ENCODE peak calls at places on chromosomes 2 and 18, in four cellular contexts. T is HepG2, H is SK-N-SH, N is K562. C is an unnamed sample.

GRCh38 chr2:187993516-187993915 is 298.2 kb upstream of the GULP1 start:
- DNase-seq in T (no peak), H (no peak), N (no peak), C (no peak)

GRCh38 chr2:10575566-10576300 is 114.0 kb downstream of the NOL10 start:
- DNase-seq in T (no peak), H (no peak), N (no peak), C (no peak)

GRCh38 chr2:10620481-10620880 is 69.3 kb downstream of the NOL10 start:
- DNase-seq in T (no peak), H (no peak), N (no peak), C (no peak)

GRCh38 chr2:111910609-111911277 is 12.3 kb downstream of the MERTK start:
- DNase-seq in T (no peak), H (no peak), N (no peak), C (no peak)

GRCh38 chr18:36850527-36851201 is 21.7 kb downstream of the KIAA1328 start:
- DNase-seq in T (peak), H (no peak), N (no peak), C (no peak)

GRCh38 chr18:62682396-62682795 is 32.9 kb upstream of the PHLPP1 start:
- DNase-seq in T (no peak), H (no peak), N (no peak), C (no peak)

GRCh38 chr2:7867858-7868257 is 814.0 kb upstream of the ID2 start:
- DNase-seq in T (no peak), H (no peak), N (no peak), C (no peak)

GRCh38 chr2:10267036-10267435 is 35.7 kb upstream of the HPCAL1 start:
- DNase-seq in T (no peak), H (no peak), N (no peak), C (no peak)

GRCh38 chr2:187013058-187013457 is 164.1 kb upstream of the ZSWIM2 start:
- DNase-seq in T (no peak), H (no peak), N (no peak), C (no peak)

GRCh38 chr2:156489750-156490466 is 53.7 kb downstream of the GPD2 start:
- DNase-seq in T (no peak), H (no peak), N (no peak), C (no peak)

GRCh38 chr18:60936101-60936500 is 397.1 kb upstream of the CDH20 start:
- DNase-seq in T (no peak), H (no peak), N (no peak), C (no peak)

GRCh38 chr2:130393318-130393910 is 37.6 kb downstream of the PTPN18 start:
- DNase-seq in T (no peak), H (no peak), N (no peak), C (no peak)

GRCh38 chr2:128449226-128450061 is 130.8 kb upstream of the HS6ST1 start:
- DNase-seq in T (no peak), H (peak), N (no peak), C (no peak)

GRCh38 chr18:6096747-6097146 is 201.4 kb upstream of the TMEM200C start:
- DNase-seq in T (no peak), H (no peak), N (no peak), C (no peak)

GRCh38 chr2:128602038-128602698 is 283.5 kb upstream of the HS6ST1 start:
- DNase-seq in T (no peak), H (no peak), N (no peak), C (no peak)

GRCh38 chr18:63936156-63936931 is 12.8 kb upstream of the HMSD start:
- DNase-seq in T (peak), H (peak), N (peak), C (peak)

GRCh38 chr2:27860111-27860510 is 30.1 kb downstream of the RBKS start:
- DNase-seq in T (no peak), H (no peak), N (no peak), C (no peak)

GRCh38 chr18:1020731-1021344 is 116.2 kb downstream of the ADCYAP1 start:
- DNase-seq in T (no peak), H (no peak), N (no peak), C (no peak)

GRCh38 chr2:105104208-105104731 is 66.4 kb downstream of the MRPS9 start:
- DNase-seq in T (no peak), H (no peak), N (no peak), C (no peak)

GRCh38 chr2:190382851-190383250 is 25.3 kb upstream of the MFSD6 start:
- DNase-seq in T (peak), H (peak), N (peak), C (peak)

GRCh38 chr2:172285010-172285621 is 142.3 kb upstream of the ITGA6 start:
- DNase-seq in T (no peak), H (no peak), N (no peak), C (peak)

GRCh38 chr2:172698041-172698863 is 37.4 kb upstream of the RAPGEF4 start:
- DNase-seq in T (no peak), H (no peak), N (no peak), C (no peak)

GRCh38 chr2:220512419-220512818 is 885.0 kb downstream of the SLC4A3 start:
- DNase-seq in T (no peak), H (no peak), N (no peak), C (no peak)

GRCh38 chr2:122663737-122664136 is 908.3 kb downstream of the TSN start:
- DNase-seq in T (no peak), H (peak), N (no peak), C (no peak)

GRCh38 chr2:164675027-164675426 is 53.7 kb upstream of the GRB14 start:
- DNase-seq in T (peak), H (no peak), N (no peak), C (no peak)

GRCh38 chr18:3784949-3785348 is 335.0 kb downstream of the TGIF1 start:
- DNase-seq in T (no peak), H (no peak), N (no peak), C (no peak)

GRCh38 chr2:240572141-240573031 is 4.1 kb downstream of the RNPEPL1 start:
- DNase-seq in T (no peak), H (no peak), N (no peak), C (no peak)

GRCh38 chr2:888211-888801 is 62.3 kb upstream of the SNTG2 start:
- DNase-seq in T (no peak), H (no peak), N (no peak), C (no peak)

GRCh38 chr2:33785201-33786106 is 186.4 kb upstream of the FAM98A start:
- DNase-seq in T (no peak), H (no peak), N (no peak), C (no peak)

GRCh38 chr2:115771516-115771915 is 1329.1 kb downstream of the DPP10 start:
- DNase-seq in T (no peak), H (no peak), N (no peak), C (no peak)

GRCh38 chr2:239380831-239381708 is 19.8 kb downstream of the HDAC4 start:
- DNase-seq in T (no peak), H (no peak), N (no peak), C (no peak)

GRCh38 chr2:127416486-127417001 is 1.7 kb upstream of the PROC start:
- DNase-seq in T (no peak), H (no peak), N (no peak), C (no peak)

GRCh38 chr2:37566517-37566961 is 104.9 kb downstream of the CDC42EP3 start:
- DNase-seq in T (no peak), H (no peak), N (no peak), C (no peak)

GRCh38 chr2:98654702-98655488 is 46.5 kb downstream of the UNC50 start:
- DNase-seq in T (no peak), H (peak), N (no peak), C (no peak)

GRCh38 chr2:15674637-15675455 is 83.2 kb downstream of the DDX1 start:
- DNase-seq in T (no peak), H (no peak), N (no peak), C (no peak)

GRCh38 chr18:70645971-70646370 is 357.1 kb downstream of the SOCS6 start:
- DNase-seq in T (no peak), H (no peak), N (no peak), C (no peak)

GRCh38 chr2:176158855-176159677 is 2.0 kb downstream of the HOXD3 start:
- DNase-seq in T (no peak), H (peak), N (no peak), C (no peak)

GRCh38 chr2:70995227-70995729 is 605 bp upstream of the TEX261 start:
- DNase-seq in T (peak), H (peak), N (peak), C (no peak)

GRCh38 chr2:206418968-206419367 is 24.4 kb upstream of the ADAM23 start:
- DNase-seq in T (no peak), H (no peak), N (no peak), C (no peak)

GRCh38 chr2:203873921-203874631 is 6.5 kb downstream of the CTLA4 start:
- DNase-seq in T (no peak), H (no peak), N (no peak), C (peak)

GRCh38 chr2:238079874-238080327 is 19.1 kb downstream of the SCLY start:
- DNase-seq in T (peak), H (no peak), N (no peak), C (no peak)

GRCh38 chr2:238080518-238080917 is 19.6 kb upstream of the ESPNL start:
- DNase-seq in T (no peak), H (no peak), N (no peak), C (no peak)

GRCh38 chr2:238081561-238081960 is 18.6 kb upstream of the ESPNL start:
- DNase-seq in T (no peak), H (no peak), N (no peak), C (no peak)

GRCh38 chr2:238082151-238082550 is 18.0 kb upstream of the ESPNL start:
- DNase-seq in T (no peak), H (no peak), N (no peak), C (no peak)

DNA sequence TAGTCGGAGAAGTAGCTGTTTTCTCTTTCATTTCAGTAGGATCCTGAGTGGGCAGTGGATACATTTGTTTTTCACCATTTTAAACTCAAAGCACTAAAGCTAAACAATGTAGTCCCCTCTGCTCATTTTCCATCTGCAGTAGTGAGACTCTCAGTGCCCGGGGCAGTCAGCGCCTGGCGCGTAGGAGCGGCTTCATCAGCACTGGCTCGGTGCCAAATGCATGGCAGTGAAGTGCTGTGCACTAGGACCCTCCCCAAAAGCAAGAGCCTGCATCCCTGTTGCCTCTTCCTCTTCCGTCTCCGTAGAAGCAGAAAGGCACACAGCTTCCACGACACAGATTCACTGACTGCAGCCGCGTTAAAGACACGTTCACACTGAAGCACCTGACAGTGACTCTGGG is 19.0 kb upstream of the ESPNL start:
- DNase-seq in T (no peak), H (peak), N (no peak), C (no peak)
- TF ChIP-seq YY1 in T (no peak), H (no peak), N (no peak), C (no peak)

GRCh38 chr2:237474931-237475703 is 11.9 kb upstream of the MLPH start:
- DNase-seq in T (peak), H (peak), N (peak), C (peak)

GRCh38 chr2:237474511-237474911 is 12.5 kb upstream of the MLPH start:
- DNase-seq in T (no peak), H (peak), N (no peak), C (no peak)

GRCh38 chr2:237473474-237474453 is 13.3 kb upstream of the MLPH start:
- DNase-seq in T (no peak), H (no peak), N (no peak), C (no peak)

GRCh38 chr2:237478095-237478494 is 9.0 kb upstream of the MLPH start:
- DNase-seq in T (no peak), H (no peak), N (no peak), C (no peak)

DNA sequence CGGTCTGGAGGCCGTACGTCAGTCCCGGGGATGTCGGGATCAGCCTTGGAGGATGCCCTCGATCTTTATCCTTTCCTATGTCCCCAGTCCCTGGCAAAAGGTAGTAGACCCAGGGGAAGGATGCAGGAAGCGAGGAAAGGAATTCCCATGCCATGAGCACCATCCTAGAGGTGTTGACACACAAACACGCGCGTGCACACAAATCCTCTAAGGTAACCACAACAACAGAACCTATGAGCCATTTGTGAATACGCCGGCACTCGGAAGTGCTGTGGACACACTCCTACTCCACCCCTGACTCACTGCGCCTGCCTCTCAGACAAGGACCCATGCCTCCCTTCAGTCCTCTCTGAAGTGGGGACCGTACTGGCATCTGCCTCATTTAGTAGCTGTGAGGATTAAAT is 11.3 kb upstream of the MLPH start:
- DNase-seq in T (no peak), H (no peak), N (peak), C (no peak)
- TF ChIP-seq YY1 in T (no peak), H (no peak), N (no peak), C (no peak)

DNA sequence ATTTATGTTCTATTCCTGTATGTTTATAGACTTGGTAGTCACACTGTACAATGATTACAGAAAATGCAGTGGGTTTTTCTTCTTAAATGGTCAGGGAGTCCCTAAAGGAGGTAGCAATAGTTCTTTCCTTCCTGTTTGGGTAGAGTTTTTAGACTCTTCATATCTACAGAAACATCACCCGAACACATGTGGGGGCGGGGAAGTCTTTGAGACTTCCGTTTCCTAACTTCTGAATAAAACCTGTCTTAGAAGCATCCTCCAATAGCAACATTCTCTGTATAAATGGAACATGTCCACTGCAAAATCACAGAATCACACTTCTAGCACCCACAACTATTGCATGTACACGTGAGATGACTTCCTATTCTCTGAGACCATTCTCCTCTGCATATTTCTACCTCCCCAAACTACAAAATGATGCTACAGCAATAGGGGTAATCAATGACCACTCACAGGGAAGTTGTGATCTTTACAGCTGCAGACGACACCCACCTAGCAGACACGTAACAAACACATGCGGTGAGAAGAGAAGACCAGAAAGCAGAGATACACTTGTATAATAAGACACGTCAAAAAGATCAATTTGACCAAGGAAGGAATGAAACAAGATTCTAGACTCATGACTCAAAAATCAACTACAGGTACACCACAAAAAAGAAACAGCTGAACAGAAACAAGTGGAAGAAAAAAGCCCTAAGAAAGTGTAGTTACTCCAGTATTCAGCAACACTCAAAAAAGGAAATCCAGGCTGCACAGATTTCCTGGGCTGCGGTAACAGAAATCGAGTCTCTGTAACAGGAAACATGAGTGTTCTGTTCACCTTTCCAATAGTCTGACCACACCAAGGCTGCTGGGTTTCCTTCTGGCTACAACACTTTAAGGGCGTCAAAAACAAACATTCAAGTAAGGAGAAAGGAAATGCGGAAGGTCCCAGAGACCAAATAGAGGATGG is 120.4 kb downstream of the ZNF516 start:
- DNase-seq in T (no peak), H (no peak), N (no peak), C (no peak)
- TF ChIP-seq YY1 in T (no peak), H (no peak), N (no peak), C (no peak)

DNA sequence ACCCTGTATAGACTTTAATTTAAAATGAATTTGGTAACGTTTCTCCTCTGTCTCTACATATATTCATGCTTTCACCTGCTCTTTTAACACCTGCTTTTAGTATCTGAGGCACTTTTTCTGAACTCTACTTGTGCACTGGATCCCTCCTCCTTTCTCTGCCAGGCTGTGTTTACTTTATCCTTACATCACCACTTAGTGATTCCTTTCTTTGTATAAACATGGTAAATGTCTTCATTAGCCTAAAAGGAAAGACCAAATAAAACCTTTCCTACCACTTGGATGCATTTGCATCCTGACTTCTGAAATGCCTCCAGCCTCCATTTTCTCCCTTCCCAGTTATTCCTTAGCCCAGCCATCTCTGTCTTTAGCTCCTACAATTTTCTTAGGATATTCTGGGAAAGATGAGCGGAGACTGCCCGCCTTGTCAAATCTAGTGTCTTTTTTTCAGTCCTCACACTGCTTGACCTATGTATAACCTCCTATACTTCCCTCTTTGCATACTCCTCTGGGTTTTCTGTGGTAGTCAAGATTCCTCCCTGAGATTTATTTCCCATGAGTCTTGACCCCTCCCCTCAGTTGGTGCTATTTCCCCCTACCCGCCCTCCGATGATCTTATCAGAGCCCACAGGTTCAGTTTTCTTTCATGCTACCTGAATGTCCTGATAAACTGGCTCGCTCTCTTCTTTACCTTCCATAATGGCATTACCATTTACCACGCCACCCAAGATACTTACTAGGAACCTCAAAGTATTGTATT is 44.8 kb downstream of the REL start:
- DNase-seq in T (peak), H (no peak), N (no peak), C (no peak)
- TF ChIP-seq YY1 in T (no peak), H (no peak), N (no peak), C (no peak)

DNA sequence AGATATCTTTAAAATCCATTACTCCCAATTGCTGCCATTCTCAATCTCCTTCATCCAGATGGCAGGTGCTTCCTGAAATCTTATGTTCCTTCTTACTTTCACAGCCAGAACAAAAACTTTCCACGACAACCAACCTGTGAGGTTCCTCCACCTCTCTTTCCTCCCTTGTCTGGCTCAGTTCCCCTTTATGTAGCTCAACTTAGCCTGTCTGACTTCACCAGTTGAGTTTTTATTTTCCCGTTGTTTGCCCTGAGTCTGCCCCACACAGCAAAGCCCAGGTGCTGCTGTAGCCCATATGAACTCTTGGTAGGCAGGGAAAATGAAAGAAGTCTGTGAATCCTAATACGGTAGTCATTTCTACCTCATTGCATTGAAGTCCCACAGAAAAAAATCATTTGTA is 112.5 kb downstream of the MREG start:
- DNase-seq in T (no peak), H (no peak), N (no peak), C (no peak)
- TF ChIP-seq YY1 in T (no peak), H (no peak), N (no peak), C (no peak)